ENCODE peak calls at places on chromosomes 13 and 19, in five cellular contexts. M is nephron progenitor cell, F is lower leg skin, W is cardiac fibroblast, I is pancreas. H is an unnamed sample.

GRCh38 chr19:4089400-4089908 is 22.8 kb upstream of the ZBTB7A start:
- DNase-seq in I (no peak), W (no peak), M (no peak), F (no peak), H (no peak)

GRCh38 chr19:55116232-55117062 is 990 bp downstream of the PPP1R12C start:
- DNase-seq in I (peak; percentile 50), F (peak; percentile 95), M (peak; percentile 15), W (peak; percentile 67), H (peak; percentile 62)

GRCh38 chr13:61664821-61665705 is 249.4 kb upstream of the PCDH20 start:
- DNase-seq in M (no peak), I (no peak), W (peak; percentile 9), F (no peak), H (no peak)

GRCh38 chr13:112941349-112941748 is 27.7 kb upstream of the MCF2L start:
- DNase-seq in F (no peak), W (no peak), I (no peak), M (no peak), H (no peak)

GRCh38 chr19:33194884-33195710 is 967 bp downstream of the LRP3 start:
- DNase-seq in W (peak; percentile 60), I (peak; percentile 45), M (peak; percentile 50), F (no peak), H (no peak)

GRCh38 chr13:48891586-48891985 is 84.1 kb upstream of the FNDC3A start:
- DNase-seq in F (peak; percentile 82), M (no peak), I (no peak), W (peak; percentile 88), H (no peak)

GRCh38 chr13:27919934-27920676 is at the start of gene PDX1:
- DNase-seq in W (no peak), I (no peak), F (peak; percentile 77), M (peak; percentile 69), H (peak; percentile 35)

GRCh38 chr19:4233282-4233853 is 4.0 kb downstream of the EBI3 start:
- DNase-seq in M (peak; percentile 79), W (peak; percentile 41), F (no peak), I (no peak), H (peak; percentile 42)

GRCh38 chr13:51122868-51123267 is 11.8 kb upstream of the C13orf42 start:
- DNase-seq in I (no peak), F (no peak), M (no peak), W (no peak), H (no peak)

GRCh38 chr19:44585371-44586141 is 27.8 kb upstream of the IGSF23 start:
- DNase-seq in W (peak; percentile 60), I (no peak), F (peak; percentile 32), M (no peak), H (no peak)

GRCh38 chr13:25732146-25732865 is 319.5 kb downstream of the SHISA2 start:
- DNase-seq in W (peak; percentile 35), I (no peak), F (no peak), M (no peak), H (no peak)

GRCh38 chr19:41409288-41409687 is 11.7 kb downstream of the BCKDHA start:
- DNase-seq in I (peak; percentile 76), W (peak; percentile 56), F (no peak), M (no peak), H (peak; percentile 73)

GRCh38 chr13:104008571-104009435 is 942.6 kb upstream of the SLC10A2 start:
- DNase-seq in I (no peak), F (no peak), M (no peak), W (peak; percentile 65), H (no peak)

GRCh38 chr13:95704510-95704909 is 27.6 kb downstream of the DNAJC3 start:
- DNase-seq in I (peak; percentile 28), F (no peak), W (no peak), M (no peak), H (no peak)

GRCh38 chr19:1064661-1065605 is 2.0 kb upstream of the ARHGAP45 start:
- DNase-seq in W (peak; percentile 72), M (peak; percentile 86), F (no peak), I (no peak), H (peak; percentile 71)

GRCh38 chr13:111399776-111400505 is 79.5 kb downstream of the TEX29 start:
- DNase-seq in W (no peak), F (peak; percentile 79), M (no peak), I (no peak), H (no peak)

GRCh38 chr13:48532146-48532472 is 771 bp downstream of the RCBTB2 start:
- DNase-seq in W (peak; percentile 73), I (no peak), M (no peak), F (no peak), H (no peak)

GRCh38 chr13:111909971-111910671 is 156.8 kb upstream of the SOX1 start:
- DNase-seq in I (no peak), M (no peak), F (peak; percentile 74), W (no peak), H (peak; percentile 11)

GRCh38 chr13:95754069-95754468 is 77.1 kb downstream of the DNAJC3 start:
- DNase-seq in F (no peak), W (no peak), M (no peak), I (no peak), H (no peak)

GRCh38 chr19:30649934-30650614 is 277.9 kb downstream of the ZNF536 start:
- DNase-seq in I (peak; percentile 33), M (peak; percentile 44), W (peak; percentile 67), F (peak; percentile 74), H (no peak)

GRCh38 chr19:3409346-3410064 is 43.1 kb downstream of the NFIC start:
- DNase-seq in F (peak; percentile 95), M (no peak), I (no peak), W (no peak), H (no peak)

GRCh38 chr13:44692173-44692713 is 116.1 kb upstream of the TSC22D1 start:
- DNase-seq in F (peak; percentile 8), M (no peak), W (no peak), I (no peak), H (no peak)

GRCh38 chr19:3766520-3766919 is 4.0 kb downstream of the MRPL54 start:
- DNase-seq in F (no peak), M (no peak), I (no peak), W (no peak), H (no peak)

DNA sequence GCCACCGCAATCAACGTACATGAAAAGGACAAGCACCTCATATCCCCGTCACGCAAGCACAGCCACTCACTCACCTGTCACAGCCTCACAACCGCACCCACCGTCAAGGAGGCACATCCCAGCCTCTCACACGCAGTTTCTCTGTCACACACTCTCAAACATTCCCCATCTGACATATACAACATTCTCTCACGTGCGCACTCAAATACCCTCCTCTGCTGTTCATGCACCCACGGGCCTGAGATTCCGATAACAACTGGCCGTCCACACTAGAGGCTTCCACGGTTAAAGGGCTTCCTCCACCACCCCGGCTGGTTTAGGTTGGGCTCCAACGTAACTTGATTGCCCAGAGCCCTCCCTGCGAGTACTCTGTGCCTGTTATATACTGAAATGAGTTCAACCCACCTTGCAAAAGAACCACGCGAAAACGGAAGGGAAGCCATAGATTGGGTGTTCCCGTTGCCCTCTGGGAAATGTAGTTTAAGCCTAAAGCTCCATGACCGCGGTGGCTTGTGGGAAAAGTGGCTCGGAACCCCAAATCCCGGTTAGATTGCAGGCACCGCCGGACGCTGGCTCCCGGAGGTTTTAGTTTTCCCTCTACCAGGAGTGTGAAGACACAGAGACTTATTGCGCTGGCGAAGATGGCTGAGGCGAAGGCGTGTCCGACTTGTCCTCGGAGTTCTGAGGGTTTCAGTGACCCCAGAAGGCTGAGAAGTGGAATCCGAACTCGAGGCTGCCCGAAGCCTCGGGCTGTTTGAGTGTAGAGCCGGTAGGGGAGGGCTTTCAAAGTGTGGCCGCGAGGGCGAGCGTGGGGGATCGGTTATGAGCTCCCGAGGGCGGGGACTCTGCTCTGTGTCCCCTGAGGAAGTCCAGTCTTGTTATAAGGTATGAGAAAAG is at the start of gene ZNF573:
- DNase-seq in W (peak; percentile 93), M (peak; percentile 80), F (peak; percentile 96), I (peak; percentile 85), H (peak; percentile 87)
- TF ChIP-seq CTCF in W (peak; percentile 32), M (no peak), F (no peak), I (no peak), H (no peak)

GRCh38 chr19:18476507-18477041 is 38.6 kb upstream of the ISYNA1 start:
- DNase-seq in W (no peak), M (no peak), F (no peak), I (no peak), H (no peak)

GRCh38 chr19:18475762-18476331 is 37.9 kb upstream of the ISYNA1 start:
- DNase-seq in W (no peak), I (no peak), M (no peak), F (no peak), H (no peak)

GRCh38 chr19:18477974-18478373 is 40.0 kb upstream of the ISYNA1 start:
- DNase-seq in M (no peak), I (no peak), W (no peak), F (no peak), H (no peak)

GRCh38 chr19:18478545-18479311 is 40.8 kb upstream of the ISYNA1 start:
- DNase-seq in I (peak; percentile 70), F (peak; percentile 98), M (no peak), W (peak; percentile 90), H (peak; percentile 82)

DNA sequence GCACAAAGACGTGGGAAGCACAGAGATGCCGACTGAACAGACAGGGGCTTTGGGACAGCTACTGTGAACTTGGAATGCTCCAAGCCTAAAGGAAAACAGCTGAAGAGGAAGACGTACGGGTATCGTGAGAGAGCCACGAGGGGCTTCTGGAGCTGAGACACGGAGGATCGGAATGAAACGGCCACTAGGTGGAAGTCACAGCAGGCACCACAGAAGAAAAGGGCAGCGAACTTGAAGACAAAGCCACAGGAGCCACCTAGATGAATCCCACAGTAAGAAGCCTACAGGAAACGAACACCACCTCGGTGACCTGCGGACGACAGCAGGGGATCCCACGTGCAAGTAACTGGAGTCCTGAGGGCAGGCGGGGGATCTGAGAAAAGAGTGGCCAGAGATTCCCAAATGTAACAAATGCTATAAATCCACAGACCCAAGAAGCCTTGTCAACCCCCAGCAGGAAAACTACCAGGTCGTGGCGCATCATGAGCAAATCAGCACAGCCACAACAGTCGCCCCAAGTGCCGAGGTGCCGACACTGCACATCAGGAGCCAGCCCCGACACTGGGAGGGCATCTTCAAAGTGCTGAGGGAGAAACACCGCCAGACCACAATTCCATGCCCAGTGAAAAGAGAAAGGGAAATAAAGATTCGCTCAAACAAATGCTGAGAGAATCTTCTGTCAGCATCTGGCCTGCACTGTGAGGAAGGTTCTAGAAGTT is 39.3 kb upstream of the ISYNA1 start:
- DNase-seq in M (no peak), F (no peak), W (no peak), I (no peak), H (no peak)
- TF ChIP-seq CTCF in M (no peak), F (no peak), W (peak; percentile 17), I (no peak), H (no peak)

DNA sequence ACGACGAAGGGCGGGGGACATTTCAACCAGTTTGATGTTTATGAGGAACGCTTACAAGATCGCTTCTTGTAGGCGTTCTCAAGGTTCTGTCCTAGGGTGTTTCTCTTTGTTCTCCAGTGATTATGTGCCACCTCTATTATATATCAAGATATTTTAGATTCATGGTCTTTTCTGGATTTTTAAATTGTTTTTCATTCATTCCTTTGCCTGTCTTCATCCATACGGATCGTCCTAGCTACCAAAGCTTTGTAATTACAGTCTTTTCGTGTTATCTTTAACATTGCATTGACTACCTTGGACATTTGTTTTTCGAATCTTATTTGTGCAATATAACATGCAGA is 342 bp upstream of the EID2 start:
- DNase-seq in M (no peak), W (no peak), F (no peak), I (no peak), H (no peak)
- TF ChIP-seq CTCF in M (no peak), W (no peak), F (no peak), I (no peak), H (no peak)

DNA sequence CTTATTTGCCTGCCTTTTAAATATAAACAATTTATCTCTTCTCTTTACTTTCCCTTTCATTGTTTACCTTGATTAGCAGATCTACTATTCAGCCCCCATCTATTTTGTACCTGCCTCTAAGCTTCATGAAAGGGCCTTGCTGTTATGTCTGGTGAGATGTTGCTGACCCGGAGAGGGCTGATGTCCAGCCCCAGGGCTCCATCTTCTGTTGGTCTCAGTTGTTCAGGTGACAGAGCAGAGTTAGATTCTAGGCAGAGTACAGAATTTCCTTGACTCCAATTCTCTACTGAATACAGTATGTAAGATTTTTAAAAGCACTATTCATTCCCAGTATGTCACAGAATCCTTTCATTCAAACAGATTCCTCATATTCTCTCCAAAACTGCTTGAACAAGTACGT is 158.9 kb downstream of the GPC5 start:
- DNase-seq in M (no peak), I (no peak), W (no peak), F (no peak), H (no peak)
- TF ChIP-seq CTCF in M (no peak), I (no peak), W (no peak), F (no peak), H (no peak)